ENCODE peak calls at places on chromosomes 7 and 10, in six cellular contexts. A is heart right ventricle, Z is GM10248, P is GM12865, S is astrocyte, O is HuH-7. Q is an unnamed sample.

GRCh38 chr10:25082276-25083204 is 66.1 kb downstream of the THNSL1 start:
- DNase-seq in A (no peak), Z (no peak), P (no peak), S (no peak), O (no peak), Q (no peak)

GRCh38 chr7:123864438-123864837 is 19.5 kb downstream of the HYAL4 start:
- DNase-seq in A (no peak), Z (no peak), P (no peak), S (no peak), O (peak), Q (no peak)

GRCh38 chr7:70571403-70571911 is 560.5 kb upstream of the GALNT17 start:
- DNase-seq in A (no peak), Z (no peak), P (no peak), S (peak), O (no peak), Q (no peak)

GRCh38 chr10:106573106-106573505 is 591.4 kb downstream of the SORCS1 start:
- DNase-seq in A (no peak), Z (no peak), P (no peak), S (peak), O (no peak), Q (no peak)

GRCh38 chr7:108181073-108181985 is 51.2 kb upstream of the LAMB4 start:
- DNase-seq in A (no peak), Z (peak), P (peak), S (peak), O (peak), Q (peak)

GRCh38 chr7:28993371-28993770 is 35.2 kb upstream of the TRIL start:
- DNase-seq in A (no peak), Z (no peak), P (no peak), S (no peak), O (no peak), Q (no peak)

GRCh38 chr7:5177060-5177459 is 13.0 kb upstream of the WIPI2 start:
- DNase-seq in A (peak), Z (no peak), P (no peak), S (peak), O (no peak), Q (no peak)

GRCh38 chr7:50696810-50697582 is 85.7 kb downstream of the GRB10 start:
- DNase-seq in A (no peak), Z (no peak), P (no peak), S (no peak), O (no peak), Q (no peak)

GRCh38 chr7:96328016-96328415 is 6.1 kb upstream of the SLC25A13 start:
- DNase-seq in A (no peak), Z (no peak), P (no peak), S (no peak), O (no peak), Q (no peak)

GRCh38 chr10:75208177-75208576 is 2.4 kb upstream of the VDAC2 start:
- DNase-seq in A (no peak), Z (no peak), P (no peak), S (peak), O (no peak), Q (no peak)

GRCh38 chr10:58990693-58991092 is 185.8 kb upstream of the PHYHIPL start:
- DNase-seq in A (no peak), Z (no peak), P (no peak), S (no peak), O (no peak), Q (no peak)

GRCh38 chr10:33519130-33519860 is 184.8 kb upstream of the NRP1 start:
- DNase-seq in A (no peak), Z (no peak), P (no peak), S (no peak), O (no peak), Q (peak)

GRCh38 chr10:133012573-133013359 is 70.4 kb upstream of the CFAP46 start:
- DNase-seq in A (no peak), Z (no peak), P (no peak), S (no peak), O (no peak), Q (no peak)

GRCh38 chr10:102633282-102633681 is 11.0 kb upstream of the TRIM8 start:
- DNase-seq in A (no peak), Z (no peak), P (no peak), S (peak), O (no peak), Q (no peak)

GRCh38 chr7:80427218-80427617 is 84.6 kb downstream of the GNAT3 start:
- DNase-seq in A (no peak), Z (no peak), P (peak), S (no peak), O (no peak), Q (no peak)

GRCh38 chr7:44764665-44765578 is 16.3 kb downstream of the ZMIZ2 start:
- DNase-seq in A (no peak), Z (no peak), P (no peak), S (no peak), O (peak), Q (no peak)

GRCh38 chr10:88080213-88080612 is 216.8 kb downstream of the PTEN start:
- DNase-seq in A (no peak), Z (peak), P (peak), S (peak), O (peak), Q (no peak)

GRCh38 chr10:43257210-43258031 is 9.4 kb downstream of the RASGEF1A start:
- DNase-seq in A (no peak), Z (peak), P (no peak), S (no peak), O (no peak), Q (no peak)

GRCh38 chr10:114544045-114544659 is 113.9 kb downstream of the ABLIM1 start:
- DNase-seq in A (no peak), Z (peak), P (peak), S (no peak), O (no peak), Q (no peak)

GRCh38 chr7:80699030-80699638 is 60.7 kb downstream of the CD36 start:
- DNase-seq in A (no peak), Z (peak), P (peak), S (no peak), O (no peak), Q (peak)

GRCh38 chr10:121891103-121891502 is 36.7 kb downstream of the ATE1 start:
- DNase-seq in A (no peak), Z (no peak), P (no peak), S (no peak), O (no peak), Q (no peak)

GRCh38 chr10:86698207-86698940 is 30.1 kb downstream of the LDB3 start:
- DNase-seq in A (no peak), Z (no peak), P (no peak), S (no peak), O (no peak), Q (no peak)

GRCh38 chr7:133602291-133602690 is 349.4 kb downstream of the EXOC4 start:
- DNase-seq in A (no peak), Z (no peak), P (no peak), S (peak), O (no peak), Q (no peak)

GRCh38 chr7:134885967-134886352 is 100.3 kb upstream of the AGBL3 start:
- DNase-seq in A (no peak), Z (no peak), P (no peak), S (peak), O (peak), Q (no peak)

GRCh38 chr7:100902638-100903037 is 7.0 kb upstream of the ACHE start:
- DNase-seq in A (no peak), Z (no peak), P (no peak), S (no peak), O (no peak), Q (no peak)

GRCh38 chr7:33379891-33380525 is 250.6 kb downstream of the BBS9 start:
- DNase-seq in A (no peak), Z (no peak), P (no peak), S (no peak), O (no peak), Q (no peak)

GRCh38 chr10:127142831-127143230 is 53.6 kb downstream of the INSYN2A start:
- DNase-seq in A (no peak), Z (no peak), P (no peak), S (no peak), O (no peak), Q (no peak)

GRCh38 chr7:139613971-139614411 is 90.5 kb downstream of the CLEC2L start:
- DNase-seq in A (no peak), Z (no peak), P (no peak), S (no peak), O (no peak), Q (no peak)